ENCODE peak calls at places on chromosome 5, in four cellular contexts. W, Y, B and I are unnamed samples.

GRCh38 chr5:69115526-69115925 is 21.7 kb downstream of the SLC30A5 start:
- DNase-seq in W (no peak), Y (no peak), B (no peak), I (no peak)

GRCh38 chr5:67249590-67249895 is 52.9 kb upstream of the CD180 start:
- DNase-seq in W (no peak), Y (no peak), B (no peak), I (no peak)

GRCh38 chr5:143583385-143583784 is 179.9 kb upstream of the NR3C1 start:
- DNase-seq in W (no peak), Y (peak; percentile 6), B (no peak), I (no peak)

GRCh38 chr5:38099205-38100144 is 158.9 kb upstream of the EGFLAM start:
- DNase-seq in W (no peak), Y (no peak), B (no peak), I (no peak)

GRCh38 chr5:181258576-181258975 is 2.4 kb downstream of the TRIM52 start:
- DNase-seq in W (no peak), Y (no peak), B (no peak), I (no peak)

GRCh38 chr5:2695200-2695891 is 56.1 kb downstream of the IRX2 start:
- DNase-seq in W (peak; percentile 42), Y (no peak), B (no peak), I (no peak)

GRCh38 chr5:109857405-109858031 is 167.8 kb downstream of the MAN2A1 start:
- DNase-seq in W (no peak), Y (no peak), B (no peak), I (no peak)

GRCh38 chr5:179895861-179896260 is 11.8 kb downstream of the TBC1D9B start:
- DNase-seq in W (no peak), Y (no peak), B (no peak), I (no peak)

GRCh38 chr5:112703866-112704820 is 33.5 kb upstream of the APC start:
- DNase-seq in W (no peak), Y (peak; percentile 87), B (no peak), I (no peak)

GRCh38 chr5:15598294-15598902 is 98.4 kb downstream of the FBXL7 start:
- DNase-seq in W (peak; percentile 7), Y (peak; percentile 39), B (peak; percentile 75), I (no peak)

GRCh38 chr5:178308541-178309092 is 76.0 kb upstream of the PHYKPL start:
- DNase-seq in W (no peak), Y (no peak), B (no peak), I (no peak)

GRCh38 chr5:157308826-157309465 is 43.0 kb downstream of the CYFIP2 start:
- DNase-seq in W (no peak), Y (no peak), B (no peak), I (no peak)

GRCh38 chr5:77971965-77972544 is 195.9 kb upstream of the TBCA start:
- DNase-seq in W (no peak), Y (no peak), B (no peak), I (no peak)

GRCh38 chr5:96324708-96325107 is 108.3 kb downstream of the PCSK1 start:
- DNase-seq in W (peak; percentile 22), Y (no peak), B (no peak), I (peak; percentile 56)

GRCh38 chr5:116557669-116558271 is 16.9 kb downstream of the SEMA6A start:
- DNase-seq in W (peak; percentile 39), Y (peak; percentile 28), B (no peak), I (no peak)

GRCh38 chr5:159071382-159071781 is 28.3 kb downstream of the EBF1 start:
- DNase-seq in W (no peak), Y (no peak), B (no peak), I (no peak)

GRCh38 chr5:113218200-113218599 is 216.6 kb downstream of the TSSK1B start:
- DNase-seq in W (no peak), Y (no peak), B (no peak), I (no peak)

GRCh38 chr5:78537821-78538220 is 110.8 kb downstream of the LHFPL2 start:
- DNase-seq in W (peak; percentile 22), Y (peak; percentile 60), B (no peak), I (no peak)

GRCh38 chr5:57435701-57436134 is 46.9 kb downstream of the ACTBL2 start:
- DNase-seq in W (peak; percentile 23), Y (no peak), B (no peak), I (peak; percentile 37)

GRCh38 chr5:112921833-112922817 is at the start of gene REEP5:
- DNase-seq in W (peak; percentile 56), Y (peak; percentile 90), B (peak; percentile 87), I (peak; percentile 48)

GRCh38 chr5:154355141-154355611 is 90.6 kb upstream of the SAP30L start:
- DNase-seq in W (peak; percentile 58), Y (peak; percentile 70), B (no peak), I (no peak)

GRCh38 chr5:108711898-108712297 is 35.8 kb upstream of the FER start:
- DNase-seq in W (no peak), Y (no peak), B (no peak), I (no peak)

GRCh38 chr5:108720416-108720815 is 27.3 kb upstream of the FER start:
- DNase-seq in W (no peak), Y (no peak), B (no peak), I (no peak)

DNA sequence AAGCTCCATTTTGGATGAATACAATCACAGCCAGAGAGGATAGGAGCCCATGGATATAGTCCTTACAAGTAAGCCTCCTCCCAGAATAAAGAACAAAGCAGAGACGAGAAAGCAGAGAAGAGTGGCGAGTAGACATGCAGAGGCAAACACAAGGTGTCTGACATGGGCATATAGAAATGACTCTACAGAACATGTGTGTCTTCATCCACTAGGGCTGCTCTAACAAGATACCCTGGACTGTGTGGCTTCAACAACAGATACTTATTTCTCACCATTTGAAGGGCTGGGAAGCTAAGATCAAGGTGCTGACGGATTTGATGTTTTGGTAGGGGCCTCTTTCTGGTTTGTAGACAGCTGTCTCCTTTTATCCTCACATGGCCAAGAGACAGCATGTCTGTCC is 32.3 kb upstream of the FER start:
- DNase-seq in W (no peak), Y (no peak), B (no peak), I (no peak)
- TF ChIP-seq FOSL1 in W (no peak), Y (no peak), B (no peak), I (no peak)

GRCh38 chr5:10702040-10702629 is 58.9 kb downstream of the DAP start:
- DNase-seq in W (no peak), Y (peak; percentile 88), B (no peak), I (peak; percentile 68)

GRCh38 chr5:10702911-10703491 is 58.0 kb downstream of the DAP start:
- DNase-seq in W (no peak), Y (peak; percentile 91), B (no peak), I (peak; percentile 70)

GRCh38 chr5:10699987-10700386 is 61.0 kb downstream of the DAP start:
- DNase-seq in W (no peak), Y (no peak), B (no peak), I (no peak)

GRCh38 chr5:10700516-10700915 is 60.5 kb downstream of the DAP start:
- DNase-seq in W (no peak), Y (no peak), B (no peak), I (no peak)

GRCh38 chr5:10701567-10702039 is 59.4 kb downstream of the DAP start:
- DNase-seq in W (peak; percentile 18), Y (peak; percentile 79), B (peak; percentile 73), I (no peak)
- TF ChIP-seq FOSL1 in W (no peak), Y (no peak), B (no peak), I (no peak)

GRCh38 chr5:175215906-175216305 is 228.1 kb downstream of the DRD1 start:
- DNase-seq in W (no peak), Y (no peak), B (no peak), I (no peak)

GRCh38 chr5:175216991-175217390 is 227.0 kb downstream of the DRD1 start:
- DNase-seq in W (no peak), Y (no peak), B (no peak), I (no peak)

GRCh38 chr5:175219256-175219835 is 224.6 kb downstream of the DRD1 start:
- DNase-seq in W (no peak), Y (no peak), B (no peak), I (no peak)

GRCh38 chr5:175212203-175212602 is 231.8 kb downstream of the DRD1 start:
- DNase-seq in W (no peak), Y (no peak), B (no peak), I (no peak)

GRCh38 chr5:175214152-175214551 is 229.8 kb downstream of the DRD1 start:
- DNase-seq in W (no peak), Y (no peak), B (no peak), I (peak; percentile 36)
- TF ChIP-seq FOSL1 in W (no peak), Y (no peak), B (no peak), I (peak; percentile 37)

GRCh38 chr5:10374623-10375022 is 21.1 kb downstream of the MARCHF6 start:
- DNase-seq in W (no peak), Y (no peak), B (no peak), I (no peak)
- TF ChIP-seq FOSL1 in W (no peak), Y (no peak), B (no peak), I (no peak)

DNA sequence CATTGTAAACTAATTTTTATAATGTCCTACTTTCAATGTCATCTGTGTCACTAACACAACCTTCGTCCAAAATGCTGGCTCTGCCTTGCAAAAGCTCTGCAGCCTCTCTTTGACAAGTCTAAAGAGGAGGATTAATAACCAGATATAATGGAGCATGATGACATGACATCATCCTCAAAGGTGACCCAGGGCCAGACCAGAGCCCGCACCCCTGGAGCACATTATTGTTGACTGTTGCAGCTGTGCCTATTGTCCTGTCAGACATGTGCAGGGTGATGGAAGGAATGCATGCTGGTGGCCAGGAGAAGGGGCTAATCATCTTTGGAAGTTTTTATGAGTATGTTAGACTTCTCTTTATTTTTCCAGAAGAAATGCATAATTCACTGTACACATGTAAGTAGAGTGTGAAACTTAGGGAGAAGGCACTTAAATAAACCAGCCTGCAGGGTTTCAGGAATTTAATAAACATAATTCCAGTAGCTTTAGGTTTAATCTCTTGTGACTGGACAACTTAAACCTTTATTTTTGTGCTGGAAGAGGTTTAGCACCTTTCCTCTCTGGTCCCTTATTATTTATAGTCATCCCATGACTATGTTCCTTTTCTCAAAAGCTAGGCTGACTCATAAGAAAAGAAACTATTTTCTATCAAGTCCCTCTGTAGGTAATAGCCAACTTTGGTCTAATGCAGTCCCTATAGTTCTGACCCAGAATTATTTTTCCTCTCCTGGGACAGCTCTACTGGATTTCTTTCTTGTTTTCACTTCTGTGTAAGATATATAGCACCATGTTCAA is 589.1 kb downstream of the NR2F1-AS1 start:
- DNase-seq in W (no peak), Y (no peak), B (no peak), I (no peak)
- TF ChIP-seq FOSL1 in W (no peak), Y (no peak), B (no peak), I (no peak)